ENCODE peak calls at places on chromosomes 3 and 15, in four cellular contexts. M, P, K and T are unnamed samples.
A peak's percentile ranks its signal among the peaks of the same experiment; 100 is the strongest.

GRCh38 chr3:151660890-151661289 is 72.8 kb upstream of the AADACL2 start:
- DNase-seq in M (peak; percentile 56), P (no peak), K (no peak), T (no peak)

GRCh38 chr15:68795298-68795848 is 25.3 kb downstream of the ANP32A start:
- DNase-seq in M (no peak), P (no peak), K (peak; percentile 81), T (no peak)

GRCh38 chr3:29215948-29216347 is 64.9 kb upstream of the RBMS3 start:
- DNase-seq in M (peak; percentile 39), P (no peak), K (peak; percentile 46), T (no peak)

GRCh38 chr3:185280572-185281365 is 26.9 kb upstream of the EHHADH start:
- DNase-seq in M (peak; percentile 82), P (no peak), K (peak; percentile 65), T (no peak)

GRCh38 chr15:50676799-50677483 is 9.7 kb downstream of the TRPM7 start:
- DNase-seq in M (no peak), P (no peak), K (peak; percentile 41), T (no peak)

GRCh38 chr3:163983948-163984347 is 1094.3 kb downstream of the SI start:
- DNase-seq in M (no peak), P (no peak), K (no peak), T (no peak)

GRCh38 chr15:33126559-33127290 is 67.8 kb downstream of the FMN1 start:
- DNase-seq in M (peak; percentile 98), P (peak; percentile 80), K (peak; percentile 94), T (no peak)

GRCh38 chr3:104297617-104298016 is 1069.1 kb upstream of the ALCAM start:
- DNase-seq in M (peak; percentile 34), P (no peak), K (no peak), T (no peak)

GRCh38 chr15:88218557-88219214 is 37.9 kb downstream of the NTRK3 start:
- DNase-seq in M (no peak), P (no peak), K (no peak), T (no peak)

GRCh38 chr3:24288538-24289236 is 206.0 kb downstream of the THRB start:
- DNase-seq in M (no peak), P (no peak), K (no peak), T (no peak)

GRCh38 chr3:144341461-144341860 is 369.8 kb downstream of the DIPK2A start:
- DNase-seq in M (no peak), P (no peak), K (no peak), T (no peak)

GRCh38 chr15:71302861-71303410 is 187.7 kb downstream of the THSD4 start:
- DNase-seq in M (no peak), P (no peak), K (no peak), T (no peak)

GRCh38 chr3:20324664-20325478 is 138.9 kb upstream of the SGO1 start:
- DNase-seq in M (no peak), P (no peak), K (no peak), T (no peak)

GRCh38 chr3:185537369-185537970 is 14.9 kb downstream of the LIPH start:
- DNase-seq in M (peak; percentile 96), P (no peak), K (peak; percentile 62), T (no peak)

GRCh38 chr3:156787926-156788663 is 38.1 kb upstream of the LEKR1 start:
- DNase-seq in M (peak; percentile 94), P (no peak), K (peak; percentile 95), T (no peak)

GRCh38 chr3:38006445-38006995 is 15.9 kb downstream of the VILL start:
- DNase-seq in M (no peak), P (no peak), K (no peak), T (no peak)

GRCh38 chr15:66692808-66693596 is 9.0 kb upstream of the SMAD6 start:
- DNase-seq in M (no peak), P (no peak), K (no peak), T (no peak)

GRCh38 chr3:47792699-47793098 is 10.2 kb upstream of the DHX30 start:
- DNase-seq in M (no peak), P (no peak), K (no peak), T (no peak)

GRCh38 chr3:158718490-158719170 is 13.6 kb downstream of the RARRES1 start:
- DNase-seq in M (peak; percentile 95), P (no peak), K (peak; percentile 89), T (no peak)

GRCh38 chr3:13998831-13999230 is 119.0 kb upstream of the WNT7A start:
- DNase-seq in M (no peak), P (no peak), K (no peak), T (no peak)

GRCh38 chr3:139102606-139103005 is 57.9 kb upstream of the PRR23C start:
- DNase-seq in M (no peak), P (no peak), K (no peak), T (no peak)

GRCh38 chr3:53083496-53083895 is 37.6 kb upstream of the SFMBT1 start:
- DNase-seq in M (no peak), P (no peak), K (peak; percentile 72), T (no peak)

GRCh38 chr3:124627501-124627908 is 102.7 kb upstream of the UMPS start:
- DNase-seq in M (no peak), P (no peak), K (peak; percentile 50), T (no peak)

GRCh38 chr3:62312201-62312600 is 61.1 kb downstream of the FEZF2 start:
- DNase-seq in M (no peak), P (no peak), K (no peak), T (no peak)
- TF ChIP-seq CTCF in M (no peak), P (no peak), K (no peak), T (no peak)

GRCh38 chr15:72771329-72771725 is 12.2 kb downstream of the ADPGK start:
- DNase-seq in M (no peak), P (no peak), K (no peak), T (no peak)

GRCh38 chr15:72774696-72775383 is 8.7 kb downstream of the ADPGK start:
- DNase-seq in M (no peak), P (no peak), K (no peak), T (no peak)

GRCh38 chr15:72766780-72767179 is 16.8 kb downstream of the ADPGK start:
- DNase-seq in M (no peak), P (no peak), K (no peak), T (no peak)

GRCh38 chr15:72766025-72766424 is 17.5 kb downstream of the ADPGK start:
- DNase-seq in M (no peak), P (no peak), K (no peak), T (no peak)

GRCh38 chr15:72770673-72771328 is 12.8 kb downstream of the ADPGK start:
- DNase-seq in M (no peak), P (no peak), K (no peak), T (no peak)
- TF ChIP-seq CTCF in M (peak; percentile 43), P (peak; percentile 49), K (peak; percentile 54), T (no peak)

GRCh38 chr3:56351496-56351895 is 116.8 kb downstream of the ERC2 start:
- DNase-seq in M (no peak), P (no peak), K (no peak), T (no peak)

GRCh38 chr3:56342475-56342874 is 125.8 kb downstream of the ERC2 start:
- DNase-seq in M (no peak), P (no peak), K (no peak), T (no peak)

DNA sequence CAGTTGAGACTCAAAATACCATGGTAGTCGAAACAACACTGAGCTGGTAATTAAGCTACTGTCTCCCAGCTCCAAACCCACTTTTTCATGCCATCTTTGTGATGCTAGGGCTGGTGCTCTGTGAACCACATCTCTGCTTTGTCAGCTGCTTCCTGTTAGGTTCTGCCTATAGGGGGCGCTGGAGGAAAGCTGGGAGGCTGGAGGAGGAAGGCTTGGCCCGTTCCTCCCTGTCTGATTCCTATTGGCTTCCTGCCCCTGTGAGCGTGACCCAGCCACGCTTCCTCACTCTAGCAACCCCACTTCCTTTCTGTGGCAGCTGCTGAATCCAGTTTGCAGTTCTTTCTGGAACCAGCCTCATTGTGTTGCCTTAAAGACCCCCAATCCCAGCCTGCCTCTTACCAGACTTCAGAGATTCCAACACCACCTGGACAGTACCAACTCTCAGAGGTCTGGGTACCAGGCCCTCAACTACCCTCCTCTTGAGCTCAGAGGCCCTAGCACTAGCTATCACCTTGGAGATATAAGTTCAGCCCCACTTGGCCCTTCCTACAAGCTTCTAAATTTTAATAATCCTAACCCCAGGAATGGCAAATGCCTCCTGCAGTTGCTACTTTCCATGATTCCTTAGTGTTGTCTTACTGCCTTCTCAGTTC is 120.9 kb downstream of the ERC2 start:
- DNase-seq in M (peak; percentile 16), P (no peak), K (no peak), T (no peak)
- TF ChIP-seq CTCF in M (peak; percentile 53), P (peak; percentile 65), K (peak; percentile 20), T (no peak)

GRCh38 chr3:190120161-190121060 is at the start of gene P3H2:
- DNase-seq in M (peak; percentile 92), P (peak; percentile 84), K (peak; percentile 90), T (no peak)
- TF ChIP-seq CTCF in M (peak; percentile 64), P (peak; percentile 56), K (peak; percentile 70), T (no peak)

GRCh38 chr3:36124118-36124796 is 256.0 kb upstream of the STAC start:
- DNase-seq in M (peak; percentile 89), P (no peak), K (no peak), T (no peak)
- TF ChIP-seq CTCF in M (peak; percentile 95), P (peak; percentile 71), K (no peak), T (no peak)

GRCh38 chr15:49052662-49053061 is 6.4 kb upstream of the SECISBP2L start:
- DNase-seq in M (no peak), P (no peak), K (no peak), T (no peak)
- TF ChIP-seq CTCF in M (no peak), P (no peak), K (no peak), T (no peak)

GRCh38 chr15:28881170-28881569 is 4.6 kb upstream of the APBA2 start:
- DNase-seq in M (peak; percentile 26), P (no peak), K (no peak), T (no peak)

GRCh38 chr15:28884151-28884940 is 1.4 kb upstream of the APBA2 start:
- DNase-seq in M (no peak), P (no peak), K (no peak), T (no peak)

GRCh38 chr15:28880680-28881079 is 5.1 kb upstream of the APBA2 start:
- DNase-seq in M (no peak), P (no peak), K (no peak), T (no peak)

GRCh38 chr15:28879551-28879950 is 6.2 kb upstream of the APBA2 start:
- DNase-seq in M (no peak), P (no peak), K (no peak), T (no peak)

GRCh38 chr15:28881600-28881999 is 4.2 kb upstream of the APBA2 start:
- DNase-seq in M (no peak), P (no peak), K (no peak), T (no peak)
- TF ChIP-seq CTCF in M (no peak), P (peak; percentile 42), K (no peak), T (no peak)